ENCODE peak calls at places on chromosomes 13 and 19, in eight cellular contexts. M is CD4-positive, alpha-beta T cell; B is T-helper 2 cell; X is mucosa of gallbladder; S is GM23338; D is posterior cingulate gyrus; G is heart right ventricle; V is activated CD4-positive, alpha-beta T cell treated with anti-CD3 and anti-CD28 coated beads, Interleukin-2, amount 10 ng/mL, durations not matched to agents 7 days and 5 days. I is an unnamed sample.

GRCh38 chr13:99686157-99686572 is 184.9 kb downstream of the TM9SF2 start:
- DNase-seq in M (no peak), B (no peak), X (peak; percentile 12), S (peak; percentile 52), D (no peak), G (peak; percentile 40), V (no peak), I (no peak)

GRCh38 chr13:47133024-47133445 is 236.2 kb upstream of the HTR2A start:
- DNase-seq in M (no peak), B (no peak), X (no peak), S (no peak), D (no peak), G (no peak), V (no peak), I (no peak)

GRCh38 chr19:4267101-4267900 is 11.8 kb upstream of the SHD start:
- DNase-seq in M (peak; percentile 53), B (peak; percentile 73), X (peak; percentile 21), S (peak; percentile 93), D (peak; percentile 33), G (peak; percentile 34), V (peak; percentile 74), I (no peak)

GRCh38 chr13:110714798-110715394 is 1.4 kb downstream of the ING1 start:
- DNase-seq in M (no peak), B (no peak), X (peak; percentile 58), S (peak; percentile 64), D (peak; percentile 59), G (peak; percentile 74), V (peak; percentile 57), I (no peak)

GRCh38 chr19:1811472-1811894 is 593 bp downstream of the ATP8B3 start:
- DNase-seq in M (peak; percentile 41), B (peak; percentile 25), X (peak; percentile 71), S (no peak), D (no peak), G (peak; percentile 42), V (peak; percentile 28), I (peak; percentile 72)

GRCh38 chr13:78398743-78399410 is 204.5 kb downstream of the POU4F1 start:
- DNase-seq in M (no peak), B (no peak), X (no peak), S (no peak), D (no peak), G (no peak), V (no peak), I (no peak)

GRCh38 chr19:1189419-1189818 is 15.4 kb upstream of the SBNO2 start:
- DNase-seq in M (peak; percentile 37), B (peak; percentile 42), X (no peak), S (no peak), D (no peak), G (no peak), V (peak; percentile 57), I (no peak)

GRCh38 chr13:47216176-47216822 is 319.4 kb upstream of the HTR2A start:
- DNase-seq in M (no peak), B (no peak), X (no peak), S (no peak), D (no peak), G (no peak), V (no peak), I (no peak)

GRCh38 chr13:36536546-36536945 is 104.3 kb downstream of the CCNA1 start:
- DNase-seq in M (no peak), B (no peak), X (no peak), S (no peak), D (no peak), G (no peak), V (no peak), I (no peak)

GRCh38 chr13:109694972-109695371 is 91.4 kb downstream of the IRS2 start:
- DNase-seq in M (no peak), B (peak; percentile 16), X (no peak), S (no peak), D (no peak), G (no peak), V (no peak), I (no peak)

GRCh38 chr13:23268441-23268840 is 87.7 kb downstream of the SGCG start:
- DNase-seq in M (no peak), B (peak; percentile 5), X (no peak), S (no peak), D (no peak), G (no peak), V (no peak), I (no peak)

GRCh38 chr19:15276620-15277019 is 44.4 kb upstream of the EPHX3 start:
- DNase-seq in M (no peak), B (no peak), X (no peak), S (no peak), D (no peak), G (no peak), V (no peak), I (no peak)

GRCh38 chr13:27487776-27488175 is 37.4 kb upstream of the MTIF3 start:
- DNase-seq in M (no peak), B (no peak), X (no peak), S (no peak), D (no peak), G (no peak), V (no peak), I (no peak)

GRCh38 chr13:42548731-42549554 is 25.0 kb upstream of the TNFSF11 start:
- DNase-seq in M (no peak), B (peak; percentile 15), X (peak; percentile 27), S (no peak), D (no peak), G (peak; percentile 8), V (no peak), I (no peak)

GRCh38 chr19:40650749-40651305 is 39.6 kb downstream of the NUMBL start:
- DNase-seq in M (no peak), B (no peak), X (peak; percentile 41), S (no peak), D (no peak), G (peak; percentile 51), V (no peak), I (no peak)

GRCh38 chr19:53957448-53958167 is 5.1 kb upstream of the CACNG8 start:
- DNase-seq in M (no peak), B (no peak), X (no peak), S (peak; percentile 85), D (no peak), G (no peak), V (no peak), I (no peak)

GRCh38 chr19:9078651-9079050 is 8.2 kb upstream of the OR1M1 start:
- DNase-seq in M (no peak), B (no peak), X (no peak), S (no peak), D (no peak), G (no peak), V (no peak), I (no peak)

GRCh38 chr19:1251503-1252220 is 3.3 kb downstream of the MIDN start:
- DNase-seq in M (peak; percentile 63), B (peak; percentile 84), X (peak; percentile 78), S (no peak), D (no peak), G (no peak), V (peak; percentile 78), I (peak; percentile 80)

GRCh38 chr13:114128624-114129522 is 3.5 kb downstream of the RASA3 start:
- DNase-seq in M (peak; percentile 86), B (peak; percentile 90), X (peak; percentile 71), S (no peak), D (no peak), G (peak; percentile 84), V (peak; percentile 91), I (peak; percentile 94)

GRCh38 chr19:1944088-1944915 is 3.3 kb downstream of the CSNK1G2 start:
- DNase-seq in M (no peak), B (no peak), X (no peak), S (no peak), D (no peak), G (no peak), V (no peak), I (no peak)

GRCh38 chr13:39107484-39108040 is 69.3 kb downstream of the NHLRC3 start:
- DNase-seq in M (no peak), B (no peak), X (no peak), S (no peak), D (no peak), G (no peak), V (no peak), I (no peak)

GRCh38 chr19:31675187-31675913 is 326.1 kb upstream of the TSHZ3 start:
- DNase-seq in M (no peak), B (no peak), X (no peak), S (no peak), D (no peak), G (no peak), V (no peak), I (no peak)